ENCODE peak calls at places on chromosomes 5 and 9, in seven cellular contexts. D is adrenal gland, M is tibial nerve, Y is aorta, I is thyroid gland, T is Panc1, E is mucosa of descending colon. Q is an unnamed sample. For H3K4me1, the result is how much of the 10 kb centered on the place peaks cover.

GRCh38 chr9:99055384-99055783 is 49.5 kb upstream of the TGFBR1 start:
- DNase-seq in D (peak), M (no peak), Y (no peak), I (no peak), T (no peak), E (no peak), Q (no peak)

GRCh38 chr5:143093452-143094086 is 309.9 kb downstream of the NR3C1 start:
- DNase-seq in D (no peak), M (no peak), Y (no peak), I (no peak), T (no peak), E (no peak), Q (no peak)

GRCh38 chr9:96230002-96230401 is 72.0 kb downstream of the HSD17B3 start:
- DNase-seq in D (no peak), M (no peak), Y (no peak), I (no peak), T (no peak), E (no peak), Q (no peak)

GRCh38 chr9:1619915-1620705 is 395.0 kb upstream of the SMARCA2 start:
- DNase-seq in D (no peak), M (no peak), Y (no peak), I (no peak), T (no peak), E (no peak), Q (peak)

GRCh38 chr9:128091144-128091543 is 23.1 kb downstream of the SLC25A25 start:
- DNase-seq in D (no peak), M (peak), Y (peak), I (peak), T (no peak), E (no peak), Q (peak)

GRCh38 chr5:8958602-8959001 is 587.3 kb downstream of the SEMA5A start:
- DNase-seq in D (no peak), M (no peak), Y (no peak), I (no peak), T (no peak), E (no peak), Q (no peak)

GRCh38 chr5:157575096-157575872 is at the start of gene ADAM19:
- DNase-seq in D (peak), M (peak), Y (peak), I (peak), T (no peak), E (peak), Q (no peak)

GRCh38 chr5:88236866-88237642 is 31.6 kb downstream of the TMEM161B start:
- DNase-seq in D (no peak), M (no peak), Y (no peak), I (no peak), T (no peak), E (no peak), Q (no peak)

GRCh38 chr5:2475902-2476301 is 275.6 kb downstream of the IRX2 start:
- DNase-seq in D (no peak), M (no peak), Y (no peak), I (no peak), T (no peak), E (no peak), Q (no peak)

GRCh38 chr9:138100711-138101349 is 223.2 kb downstream of the CACNA1B start:
- DNase-seq in D (peak), M (no peak), Y (peak), I (no peak), T (no peak), E (no peak), Q (peak)

GRCh38 chr5:119022017-119022745 is 33.8 kb upstream of the DTWD2 start:
- DNase-seq in D (no peak), M (no peak), Y (no peak), I (no peak), T (peak), E (no peak), Q (no peak)

GRCh38 chr5:1294839-1295649 is at the start of gene TERT:
- DNase-seq in D (no peak), M (no peak), Y (peak), I (no peak), T (no peak), E (peak), Q (no peak)

GRCh38 chr5:2018390-2018724 is 135.6 kb upstream of the IRX4 start:
- DNase-seq in D (no peak), M (no peak), Y (no peak), I (no peak), T (no peak), E (no peak), Q (no peak)

GRCh38 chr5:38207343-38207742 is 51.0 kb upstream of the EGFLAM start:
- DNase-seq in D (no peak), M (no peak), Y (no peak), I (no peak), T (no peak), E (no peak), Q (no peak)

GRCh38 chr9:18666987-18667772 is 193.2 kb downstream of the ADAMTSL1 start:
- DNase-seq in D (no peak), M (no peak), Y (no peak), I (no peak), T (no peak), E (no peak), Q (no peak)

GRCh38 chr9:108088916-108089315 is 599.3 kb upstream of the KLF4 start:
- DNase-seq in D (no peak), M (no peak), Y (no peak), I (no peak), T (no peak), E (no peak), Q (no peak)

GRCh38 chr5:150114773-150115408 is 28.5 kb upstream of the CSF1R start:
- DNase-seq in D (no peak), M (peak), Y (no peak), I (no peak), T (no peak), E (no peak), Q (no peak)

GRCh38 chr9:133113163-133113927 is 7.7 kb downstream of the RALGDS start:
- DNase-seq in D (peak), M (no peak), Y (peak), I (no peak), T (no peak), E (peak), Q (no peak)

GRCh38 chr5:143721960-143722359 is 90.0 kb upstream of the HMHB1 start:
- DNase-seq in D (no peak), M (no peak), Y (no peak), I (no peak), T (no peak), E (no peak), Q (no peak)

GRCh38 chr9:89405832-89406231 is 87.5 kb downstream of the SECISBP2 start:
- DNase-seq in D (no peak), M (no peak), Y (no peak), I (no peak), T (no peak), E (no peak), Q (no peak)

GRCh38 chr5:76851713-76852369 is 2.0 kb downstream of the S100Z start:
- DNase-seq in D (no peak), M (no peak), Y (no peak), I (no peak), T (no peak), E (no peak), Q (no peak)

GRCh38 chr5:76850543-76851140 is 828 bp downstream of the S100Z start:
- DNase-seq in D (no peak), M (no peak), Y (no peak), I (no peak), T (no peak), E (no peak), Q (no peak)

GRCh38 chr5:76854644-76855043 is 4.8 kb downstream of the S100Z start:
- DNase-seq in D (no peak), M (no peak), Y (no peak), I (no peak), T (no peak), E (no peak), Q (no peak)

GRCh38 chr5:76852716-76853115 is 2.9 kb downstream of the S100Z start:
- DNase-seq in D (no peak), M (no peak), Y (no peak), I (no peak), T (no peak), E (no peak), Q (no peak)

DNA sequence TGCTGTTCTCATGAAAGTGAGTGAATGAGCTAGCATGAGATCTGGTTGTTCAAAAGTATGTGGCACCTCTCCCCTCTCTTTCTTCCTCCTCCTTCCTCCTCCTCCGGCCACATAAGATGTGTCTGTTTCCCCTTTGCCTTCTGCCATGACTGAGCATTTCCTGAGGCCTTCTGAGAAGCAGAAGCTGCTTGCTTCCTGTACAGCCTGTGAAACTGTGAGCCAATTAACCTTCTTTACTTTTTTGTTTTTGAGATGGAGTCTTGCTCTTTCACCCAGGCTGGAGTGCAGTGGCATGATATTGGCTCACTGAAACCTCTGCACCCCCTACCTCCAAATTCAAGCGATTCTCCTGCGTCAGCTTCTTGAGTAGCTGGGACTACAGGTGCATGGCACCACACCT is 6.1 kb downstream of the S100Z start:
- DNase-seq in D (peak), M (no peak), Y (no peak), I (no peak), T (no peak), E (no peak), Q (no peak)
- H3K4me3 ChIP-seq in D (no peak), M (no peak), Y (no peak), I (no peak), T (no peak), E (no peak), Q (no peak)

DNA sequence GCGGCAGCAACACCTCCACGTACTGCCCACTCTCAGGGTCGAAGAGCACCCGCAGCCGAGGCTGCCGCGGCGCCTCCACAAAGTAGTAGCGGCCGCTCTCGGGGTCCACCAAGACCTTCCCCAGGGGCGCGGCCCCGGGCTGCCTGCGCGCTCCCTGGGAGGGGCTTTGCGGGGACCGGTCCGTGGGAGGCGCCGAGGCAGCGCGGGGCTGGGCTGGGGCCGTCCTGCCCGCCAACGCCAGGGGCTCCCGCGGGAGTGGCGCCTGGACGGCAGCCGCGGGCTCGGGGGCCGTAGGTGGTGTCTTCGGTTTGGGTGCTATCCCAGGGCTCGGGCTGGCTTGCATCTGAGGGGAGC is 2.6 kb upstream of the MZB1 start:
- DNase-seq in D (no peak), M (no peak), Y (peak), I (no peak), T (no peak), E (no peak), Q (no peak)
- H3K4me1 ChIP-seq in D (under half), M (under half), Y (under half), I (half or more), T (under half), E (half or more), Q (under half)

GRCh38 chr9:134376386-134377142 is 50.3 kb downstream of the RXRA start:
- DNase-seq in D (peak), M (no peak), Y (no peak), I (peak), T (no peak), E (no peak), Q (no peak)
- H3K4me3 ChIP-seq in D (no peak), M (no peak), Y (no peak), I (no peak), T (no peak), E (no peak), Q (no peak)

GRCh38 chr5:67310169-67310568 is 113.6 kb upstream of the CD180 start:
- DNase-seq in D (no peak), M (no peak), Y (no peak), I (no peak), T (no peak), E (no peak), Q (no peak)

GRCh38 chr5:67311208-67311607 is 114.6 kb upstream of the CD180 start:
- DNase-seq in D (no peak), M (no peak), Y (no peak), I (no peak), T (no peak), E (no peak), Q (no peak)

GRCh38 chr5:67306997-67307580 is 110.5 kb upstream of the CD180 start:
- DNase-seq in D (no peak), M (peak), Y (no peak), I (no peak), T (no peak), E (no peak), Q (no peak)

GRCh38 chr5:67310740-67311139 is 114.1 kb upstream of the CD180 start:
- DNase-seq in D (no peak), M (no peak), Y (no peak), I (no peak), T (no peak), E (no peak), Q (no peak)

DNA sequence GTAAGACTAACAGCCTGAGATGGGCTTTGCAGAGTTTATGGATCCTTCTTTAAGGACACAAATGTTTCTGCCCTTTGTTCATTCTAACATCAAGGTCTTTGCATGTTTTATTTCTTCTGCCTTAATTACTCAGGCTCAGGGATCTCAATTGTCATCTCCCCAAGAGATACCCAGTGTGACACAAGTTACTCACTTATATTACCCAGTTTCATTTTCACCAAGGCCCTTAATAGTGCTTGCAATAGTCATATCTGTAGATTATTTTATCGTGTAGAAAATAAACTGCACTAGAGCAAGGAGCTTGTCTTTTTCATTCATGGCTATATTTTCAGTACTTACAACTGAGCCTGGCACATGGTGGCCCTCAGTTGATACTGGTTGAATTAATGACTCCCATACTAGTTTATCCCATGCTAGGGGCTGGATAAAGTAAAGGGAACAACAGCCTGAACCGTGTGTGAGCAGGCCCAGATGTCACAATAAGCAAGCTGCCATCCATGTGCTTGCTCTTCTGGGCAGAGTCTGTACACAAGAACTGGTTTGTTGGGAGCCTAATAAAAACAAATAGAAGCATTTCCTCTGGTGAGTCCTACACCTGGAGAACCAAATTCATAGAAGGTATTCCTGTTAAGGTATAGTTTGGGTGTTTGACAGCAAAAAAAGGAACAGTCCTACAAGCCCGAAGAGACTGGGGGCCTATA is 112.5 kb upstream of the CD180 start:
- DNase-seq in D (no peak), M (no peak), Y (no peak), I (no peak), T (no peak), E (no peak), Q (no peak)
- H3K4me1 ChIP-seq in D (under half), M (under half), Y (under half), I (under half), T (under half), E (under half), Q (under half)

GRCh38 chr5:16616536-16617271 is at the start of gene RETREG1:
- DNase-seq in D (no peak), M (peak), Y (peak), I (peak), T (no peak), E (peak), Q (no peak)
- H3K4me3 ChIP-seq in D (peak), M (peak), Y (peak), I (peak), T (peak), E (peak), Q (peak)

GRCh38 chr9:87515086-87515485 is 17.4 kb downstream of the DAPK1 start:
- DNase-seq in D (no peak), M (no peak), Y (no peak), I (no peak), T (no peak), E (no peak), Q (no peak)

GRCh38 chr9:87517732-87518131 is 20.1 kb downstream of the DAPK1 start:
- DNase-seq in D (no peak), M (no peak), Y (no peak), I (no peak), T (no peak), E (no peak), Q (no peak)

GRCh38 chr9:87515588-87516221 is 18.0 kb downstream of the DAPK1 start:
- DNase-seq in D (no peak), M (no peak), Y (no peak), I (no peak), T (no peak), E (no peak), Q (no peak)

GRCh38 chr9:87516931-87517300 is 19.2 kb downstream of the DAPK1 start:
- DNase-seq in D (no peak), M (no peak), Y (no peak), I (no peak), T (no peak), E (no peak), Q (no peak)

DNA sequence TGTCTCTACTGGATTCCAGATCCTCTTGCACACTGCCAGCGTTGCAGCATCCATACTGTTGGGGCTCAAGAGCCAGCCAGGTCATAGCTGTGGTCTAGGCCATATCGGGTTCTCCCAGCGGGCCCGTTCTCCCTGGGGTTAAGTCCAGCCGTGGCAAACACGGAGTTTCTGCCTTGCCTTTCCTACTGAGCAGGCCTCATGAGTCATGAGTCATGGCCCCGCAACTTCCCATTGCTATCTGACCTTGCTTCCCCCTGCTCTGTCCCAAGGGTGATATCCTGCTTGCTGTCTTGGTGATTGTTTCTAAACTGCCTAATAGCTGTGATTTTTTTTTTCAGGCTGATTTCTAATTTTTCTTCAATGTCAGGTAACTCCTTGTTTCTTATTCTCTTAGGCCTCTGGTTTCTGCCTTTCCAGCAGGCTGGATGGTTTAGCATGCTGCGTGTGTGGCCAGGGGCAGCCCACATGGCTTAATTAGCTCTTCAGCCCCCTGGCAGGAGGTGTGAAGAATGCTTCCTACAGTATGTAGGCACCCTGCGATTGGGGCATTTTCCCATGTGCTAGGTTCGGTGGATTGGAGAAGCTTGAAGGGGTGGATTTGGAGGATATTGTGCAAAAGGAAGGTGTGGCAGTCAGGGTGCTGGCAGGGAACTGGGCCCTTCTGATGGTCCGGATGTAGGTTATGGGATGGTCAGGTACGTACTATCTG is 18.7 kb downstream of the DAPK1 start:
- DNase-seq in D (peak), M (peak), Y (peak), I (peak), T (no peak), E (peak), Q (no peak)
- H3K4me1 ChIP-seq in D (under half), M (under half), Y (under half), I (under half), T (under half), E (under half), Q (under half)